ENCODE peak calls at places on chromosome 11, in four cellular contexts. Q is non-pigmented ciliary epithelial cell, O is NCI-H510A treated with DMSO at 0.1 percent for 48 hours, I is mesendoderm. V is an unnamed sample.
A peak's percentile ranks its signal among the peaks of the same experiment; 100 is the strongest.

GRCh38 chr11:67356867-67357561 is 3.7 kb upstream of the POLD4 start:
- DNase-seq in I (peak; percentile 91), Q (no peak), O (peak; percentile 91), V (peak; percentile 63)

GRCh38 chr11:1792461-1792860 is 28.7 kb upstream of the CTSD start:
- DNase-seq in Q (no peak), I (no peak), O (no peak), V (no peak)

GRCh38 chr11:8235925-8236324 is 27.8 kb downstream of the LMO1 start:
- DNase-seq in Q (no peak), O (no peak), I (no peak), V (no peak)

GRCh38 chr11:122893131-122893530 is 10.6 kb downstream of the JHY start:
- DNase-seq in Q (no peak), O (no peak), I (no peak), V (no peak)

GRCh38 chr11:5968394-5968793 is at the start of gene OR56A5:
- DNase-seq in I (no peak), Q (no peak), O (no peak), V (no peak)

GRCh38 chr11:102269927-102270326 is 47.4 kb upstream of the BIRC3 start:
- DNase-seq in I (no peak), Q (no peak), O (no peak), V (no peak)

GRCh38 chr11:126408901-126409670 is 53.6 kb downstream of the ST3GAL4 start:
- DNase-seq in I (no peak), Q (no peak), O (no peak), V (no peak)

GRCh38 chr11:55263081-55263480 is 1.1 kb downstream of the TRIM48 start:
- DNase-seq in Q (no peak), O (no peak), I (no peak), V (no peak)

GRCh38 chr11:24131698-24132097 is 365.2 kb upstream of the LUZP2 start:
- DNase-seq in I (no peak), Q (no peak), O (no peak), V (no peak)